ENCODE peak calls at places on chromosome 15, in nine cellular contexts. E is esophagus squamous epithelium, P is HL-60, J is glutamatergic neuron, L is fibroblast of pulmonary artery, T is right lobe of liver, O is mucosa of descending colon, H is foreskin fibroblast, U is GM13976. G is an unnamed sample.

GRCh38 chr15:38874464-38874863 is 309.9 kb upstream of the RASGRP1 start:
- DNase-seq in O (no peak), U (no peak), L (no peak), T (peak), J (no peak), H (no peak), E (no peak), P (no peak), G (no peak)

GRCh38 chr15:84981711-84982300 is at the start of gene PDE8A:
- DNase-seq in P (peak), E (no peak), J (peak), H (peak), U (peak), O (no peak), L (peak), T (peak), G (peak)

GRCh38 chr15:70469651-70470555 is 293.5 kb downstream of the UACA start:
- DNase-seq in O (no peak), T (no peak), H (no peak), L (no peak), U (no peak), P (no peak), E (no peak), J (no peak), G (no peak)

GRCh38 chr15:87777054-87777498 is 479.5 kb downstream of the NTRK3 start:
- DNase-seq in T (no peak), H (peak), U (no peak), J (peak), P (peak), L (peak), O (no peak), E (no peak), G (peak)

GRCh38 chr15:78050441-78050809 is 27.1 kb downstream of the TBC1D2B start:
- DNase-seq in E (no peak), L (peak), U (no peak), J (no peak), H (no peak), O (no peak), P (no peak), T (no peak), G (no peak)

GRCh38 chr15:83747050-83747717 is 93.3 kb downstream of the ADAMTSL3 start:
- DNase-seq in H (peak), O (no peak), T (no peak), J (no peak), E (no peak), L (peak), P (peak), U (no peak), G (no peak)

GRCh38 chr15:65766422-65767263 is 25.4 kb downstream of the DENND4A start:
- DNase-seq in E (no peak), H (no peak), J (no peak), P (no peak), T (no peak), L (no peak), U (no peak), O (no peak), G (no peak)

GRCh38 chr15:98649621-98649995 is 1.3 kb downstream of the IGF1R start:
- DNase-seq in L (peak), U (no peak), O (peak), J (peak), H (no peak), T (no peak), P (peak), E (no peak), G (peak)

GRCh38 chr15:73052679-73053397 is 575 bp downstream of the NEO1 start:
- DNase-seq in O (peak), L (peak), U (peak), T (peak), E (no peak), J (peak), P (no peak), H (no peak), G (peak)

GRCh38 chr15:49235446-49236207 is 65.6 kb downstream of the GALK2 start:
- DNase-seq in J (peak), P (peak), U (peak), L (peak), E (no peak), O (no peak), H (peak), T (no peak), G (peak)

GRCh38 chr15:91268510-91268909 is 168.5 kb downstream of the SV2B start:
- DNase-seq in H (no peak), J (peak), L (no peak), O (no peak), U (no peak), E (no peak), T (no peak), P (peak), G (no peak)
- TF ChIP-seq CTCF in H (no peak), J (peak), L (peak), O (no peak), U (no peak), E (no peak), T (no peak), P (peak), G (peak)

DNA sequence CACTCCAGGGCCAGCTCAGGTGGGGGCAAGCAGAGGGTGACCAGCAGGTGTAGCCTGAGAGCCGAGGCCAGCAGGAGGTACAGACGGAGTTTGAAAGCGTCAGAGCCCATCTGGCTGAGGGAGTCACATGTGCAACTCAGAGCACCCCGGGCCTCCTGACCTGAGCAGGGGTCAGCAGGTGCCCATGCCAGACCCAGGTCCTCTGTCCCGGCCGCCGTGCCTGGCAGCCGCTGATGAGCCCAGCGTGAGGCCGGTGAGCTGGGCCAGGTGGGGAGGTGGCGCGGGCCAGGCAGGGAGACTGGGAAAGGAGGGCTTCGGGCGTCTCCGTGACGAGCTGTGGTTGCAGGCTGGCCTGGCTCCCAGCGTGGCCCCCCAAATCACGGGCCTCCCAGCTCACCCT is 130.9 kb downstream of the CHSY1 start:
- DNase-seq in E (no peak), H (no peak), O (no peak), J (no peak), U (no peak), T (no peak), P (no peak), L (no peak), G (no peak)
- TF ChIP-seq CTCF in E (no peak), H (no peak), O (no peak), J (no peak), U (no peak), T (no peak), P (no peak), L (no peak), G (no peak)

DNA sequence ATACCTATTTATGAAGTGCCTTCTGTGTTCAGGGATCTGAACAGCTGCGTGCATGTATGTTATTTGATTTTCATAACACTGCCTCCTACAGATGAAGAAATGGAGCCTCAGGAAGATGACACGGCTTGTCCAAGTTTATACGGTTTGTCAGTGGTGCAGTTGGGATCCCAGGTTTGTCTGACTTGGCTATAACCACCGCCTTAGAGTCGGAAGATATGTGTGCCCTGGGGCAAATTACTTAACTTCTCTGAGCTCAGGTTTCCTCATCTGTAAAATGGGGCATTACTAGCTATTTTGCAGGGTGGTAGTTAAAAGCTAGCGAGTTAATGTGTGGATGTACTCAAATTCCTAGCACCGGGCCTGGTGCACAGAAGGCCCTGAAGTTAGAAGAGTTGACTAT is 54.1 kb upstream of the ANP32A start:
- DNase-seq in J (no peak), O (no peak), P (no peak), L (no peak), U (no peak), T (no peak), E (no peak), H (no peak), G (no peak)
- TF ChIP-seq CTCF in J (no peak), O (no peak), P (no peak), L (no peak), U (no peak), T (no peak), E (no peak), H (no peak), G (no peak)

GRCh38 chr15:74799255-74799842 is 13.3 kb upstream of the LMAN1L start:
- DNase-seq in H (no peak), O (no peak), L (no peak), U (no peak), P (peak), E (no peak), T (no peak), J (no peak), G (no peak)
- TF ChIP-seq CTCF in H (no peak), O (no peak), L (no peak), U (peak), P (no peak), E (no peak), T (no peak), J (no peak), G (no peak)

GRCh38 chr15:59746777-59747176 is 57.7 kb upstream of the BNIP2 start:
- DNase-seq in P (no peak), T (no peak), H (no peak), O (no peak), J (no peak), E (no peak), L (no peak), U (no peak), G (no peak)

GRCh38 chr15:59751552-59752413 is 62.7 kb upstream of the BNIP2 start:
- DNase-seq in H (no peak), E (no peak), P (no peak), O (no peak), J (no peak), T (no peak), U (no peak), L (peak), G (no peak)
- TF ChIP-seq CTCF in H (no peak), E (peak), P (peak), O (no peak), J (peak), T (no peak), U (no peak), L (peak), G (peak)

GRCh38 chr15:25795712-25796111 is 67.4 kb downstream of the ATP10A start:
- DNase-seq in J (no peak), L (no peak), H (no peak), O (no peak), T (no peak), E (no peak), U (no peak), P (no peak), G (no peak)
- TF ChIP-seq CTCF in J (no peak), L (no peak), H (no peak), O (no peak), T (no peak), E (no peak), U (no peak), P (no peak), G (no peak)

DNA sequence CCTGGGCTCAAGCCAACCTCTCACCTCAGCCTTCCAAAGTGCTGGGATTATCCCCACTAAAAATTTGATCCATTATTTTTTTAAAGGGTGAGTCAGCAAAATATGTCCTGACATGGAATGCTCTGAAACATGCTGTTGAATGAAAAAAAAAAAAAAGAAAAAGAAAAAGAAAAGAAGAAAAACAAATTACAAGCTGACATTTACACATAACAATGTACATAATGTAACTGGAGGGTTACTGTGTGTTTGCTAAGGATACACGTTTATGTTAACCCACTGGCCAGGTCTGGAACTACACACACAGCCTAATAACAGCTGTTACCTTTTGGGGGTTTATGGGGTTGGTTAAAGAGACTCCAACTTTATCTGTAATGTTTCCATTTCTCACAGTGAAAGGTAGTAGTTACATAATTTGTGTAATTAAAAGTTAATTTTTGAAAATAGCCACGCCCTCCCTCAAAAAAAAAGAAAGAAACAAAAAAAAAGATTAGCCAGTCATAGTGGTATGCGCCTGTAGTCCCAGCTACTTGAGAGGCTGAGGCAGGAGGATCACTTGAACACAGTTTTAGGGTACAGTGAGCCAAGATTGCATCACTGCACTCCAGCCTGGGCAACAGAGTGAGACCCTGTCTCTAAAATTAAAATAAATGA is 3.1 kb upstream of the MESP2 start:
- DNase-seq in O (no peak), H (no peak), L (peak), P (no peak), T (no peak), J (no peak), E (no peak), U (no peak), G (no peak)
- TF ChIP-seq CTCF in O (no peak), H (peak), L (peak), P (no peak), T (no peak), J (peak), E (peak), U (no peak), G (peak)

GRCh38 chr15:100020614-100021013 is 287.4 kb upstream of the LYSMD4 start:
- DNase-seq in H (no peak), U (no peak), O (no peak), L (no peak), E (no peak), J (no peak), P (no peak), T (no peak), G (no peak)
- TF ChIP-seq CTCF in H (no peak), U (no peak), O (no peak), L (no peak), E (no peak), J (no peak), P (no peak), T (no peak), G (no peak)

GRCh38 chr15:25693321-25694237 is 169.5 kb downstream of the ATP10A start:
- DNase-seq in H (no peak), O (peak), P (peak), E (no peak), J (peak), T (no peak), U (no peak), L (peak), G (peak)
- TF ChIP-seq CTCF in H (peak), O (no peak), P (peak), E (peak), J (peak), T (peak), U (peak), L (peak), G (peak)